ENCODE peak calls at places on chromosomes 16 and 17, in four cellular contexts. One of them, this sample, is unnamed. For H3K4me1, the result is how much of the 10 kb centered on the place peaks cover.

GRCh38 chr17:21146362-21147021 is 19.7 kb downstream of the DHRS7B start:
- DNase-seq in stomach: no peak
- DNase-seq in tibial nerve: no peak
- DNase-seq in CD8-positive, alpha-beta T cell: no peak
- DNase-seq in this sample: no peak

GRCh38 chr16:53090271-53090590 is 35.4 kb downstream of the CHD9 start:
- DNase-seq in stomach: no peak
- DNase-seq in tibial nerve: no peak
- DNase-seq in CD8-positive, alpha-beta T cell: no peak
- DNase-seq in this sample: no peak

GRCh38 chr17:55458977-55459376 is 37.3 kb upstream of the MMD start:
- DNase-seq in stomach: no peak
- DNase-seq in tibial nerve: no peak
- DNase-seq in CD8-positive, alpha-beta T cell: no peak
- DNase-seq in this sample: no peak

GRCh38 chr17:49880291-49881053 is 32.6 kb upstream of the TAC4 start:
- DNase-seq in stomach: peak
- DNase-seq in tibial nerve: peak
- DNase-seq in CD8-positive, alpha-beta T cell: peak
- DNase-seq in this sample: peak

GRCh38 chr17:6461792-6462524 is 17.7 kb downstream of the PIMREG start:
- DNase-seq in stomach: no peak
- DNase-seq in tibial nerve: no peak
- DNase-seq in CD8-positive, alpha-beta T cell: no peak
- DNase-seq in this sample: no peak

GRCh38 chr16:50853329-50853728 is 111.4 kb downstream of the CYLD start:
- DNase-seq in stomach: no peak
- DNase-seq in tibial nerve: no peak
- DNase-seq in CD8-positive, alpha-beta T cell: no peak
- DNase-seq in this sample: no peak

GRCh38 chr16:83989300-83989699 is 21.3 kb downstream of the NECAB2 start:
- DNase-seq in stomach: no peak
- DNase-seq in tibial nerve: no peak
- DNase-seq in CD8-positive, alpha-beta T cell: no peak
- DNase-seq in this sample: no peak

GRCh38 chr17:61338874-61339478 is 60.7 kb upstream of the TBX2 start:
- DNase-seq in stomach: no peak
- DNase-seq in tibial nerve: no peak
- DNase-seq in CD8-positive, alpha-beta T cell: no peak
- DNase-seq in this sample: no peak

GRCh38 chr17:64732336-64733006 is 70.4 kb upstream of the SMURF2 start:
- DNase-seq in stomach: no peak
- DNase-seq in tibial nerve: peak
- DNase-seq in CD8-positive, alpha-beta T cell: no peak
- DNase-seq in this sample: no peak

GRCh38 chr17:13393841-13394710 is 207.7 kb downstream of the HS3ST3A1 start:
- DNase-seq in stomach: no peak
- DNase-seq in tibial nerve: no peak
- DNase-seq in CD8-positive, alpha-beta T cell: no peak
- DNase-seq in this sample: no peak

GRCh38 chr16:29154676-29155121 is 169.8 kb downstream of the LAT start:
- DNase-seq in stomach: no peak
- DNase-seq in tibial nerve: no peak
- DNase-seq in CD8-positive, alpha-beta T cell: no peak
- DNase-seq in this sample: no peak

GRCh38 chr17:57408064-57408811 is 151.9 kb downstream of the MSI2 start:
- DNase-seq in stomach: no peak
- DNase-seq in tibial nerve: no peak
- DNase-seq in CD8-positive, alpha-beta T cell: peak
- DNase-seq in this sample: no peak

GRCh38 chr17:77285594-77286390 is 145.0 kb downstream of the SEC14L1 start:
- DNase-seq in stomach: peak
- DNase-seq in tibial nerve: no peak
- DNase-seq in CD8-positive, alpha-beta T cell: no peak
- DNase-seq in this sample: no peak

GRCh38 chr17:77288115-77288619 is 147.4 kb downstream of the SEC14L1 start:
- DNase-seq in stomach: no peak
- DNase-seq in tibial nerve: no peak
- DNase-seq in CD8-positive, alpha-beta T cell: no peak
- DNase-seq in this sample: no peak

GRCh38 chr17:77287432-77288068 is 146.8 kb downstream of the SEC14L1 start:
- DNase-seq in stomach: peak
- DNase-seq in tibial nerve: no peak
- DNase-seq in CD8-positive, alpha-beta T cell: no peak
- DNase-seq in this sample: no peak

GRCh38 chr17:77286391-77286640 is 145.5 kb downstream of the SEC14L1 start:
- DNase-seq in stomach: no peak
- DNase-seq in tibial nerve: no peak
- DNase-seq in CD8-positive, alpha-beta T cell: no peak
- DNase-seq in this sample: no peak

GRCh38 chr17:77286641-77287431 is 146.1 kb downstream of the SEC14L1 start:
- DNase-seq in stomach: peak
- DNase-seq in tibial nerve: no peak
- DNase-seq in CD8-positive, alpha-beta T cell: no peak
- DNase-seq in this sample: no peak
- H3K4me1 ChIP-seq in stomach: under half
- H3K4me1 ChIP-seq in tibial nerve: under half
- H3K4me1 ChIP-seq in CD8-positive, alpha-beta T cell: under half
- H3K4me1 ChIP-seq in this sample: under half

DNA sequence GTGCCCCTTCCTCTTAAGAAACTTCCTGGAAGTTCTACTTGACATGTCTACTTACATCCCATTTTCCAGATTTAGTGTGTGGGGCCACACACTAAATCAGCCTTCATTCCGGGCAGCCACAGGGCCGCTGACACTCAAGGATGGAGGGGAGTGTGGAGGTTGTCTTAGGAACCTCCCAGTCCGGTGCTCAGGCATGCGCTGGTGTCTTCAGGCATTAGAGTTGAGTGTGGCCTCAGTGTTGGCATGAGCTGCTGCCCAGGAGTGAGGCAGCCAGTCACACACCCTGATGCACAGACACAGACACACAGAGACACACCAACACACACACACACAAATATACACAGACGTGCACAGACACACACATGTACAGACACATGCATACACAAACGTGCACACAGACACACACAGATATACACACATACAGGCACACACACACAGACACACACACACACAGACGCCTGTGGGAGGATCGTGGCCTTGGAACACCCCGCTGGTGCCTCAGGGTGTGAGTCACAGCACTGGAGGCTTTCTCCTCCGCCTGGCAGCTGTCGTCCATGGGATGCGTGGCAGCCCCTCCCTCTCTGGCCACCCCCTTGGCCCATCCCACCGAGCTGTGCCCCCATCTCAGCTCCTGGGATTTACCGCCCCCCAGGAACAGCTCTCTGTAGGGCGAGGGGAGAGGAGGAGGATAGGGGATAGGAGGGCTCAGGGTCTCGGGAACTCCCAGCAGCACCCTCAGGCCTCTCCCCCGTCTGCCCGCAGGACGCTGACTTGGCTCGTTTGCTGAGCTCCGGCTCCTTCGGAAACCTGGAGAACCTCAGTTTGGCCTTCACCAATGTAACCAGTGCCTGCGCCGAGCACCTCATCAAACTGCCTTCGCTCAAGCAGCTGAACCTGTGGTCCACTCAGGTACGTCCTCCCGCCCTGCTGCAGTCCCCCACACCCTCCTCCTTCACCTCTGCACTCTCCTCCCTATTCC is 75.6 kb upstream of the PLCG2 start:
- DNase-seq in stomach: no peak
- DNase-seq in tibial nerve: no peak
- DNase-seq in CD8-positive, alpha-beta T cell: no peak
- DNase-seq in this sample: no peak
- H3K4me3 ChIP-seq in stomach: no peak
- H3K4me3 ChIP-seq in tibial nerve: no peak
- H3K4me3 ChIP-seq in CD8-positive, alpha-beta T cell: no peak
- H3K4me3 ChIP-seq in this sample: no peak

DNA sequence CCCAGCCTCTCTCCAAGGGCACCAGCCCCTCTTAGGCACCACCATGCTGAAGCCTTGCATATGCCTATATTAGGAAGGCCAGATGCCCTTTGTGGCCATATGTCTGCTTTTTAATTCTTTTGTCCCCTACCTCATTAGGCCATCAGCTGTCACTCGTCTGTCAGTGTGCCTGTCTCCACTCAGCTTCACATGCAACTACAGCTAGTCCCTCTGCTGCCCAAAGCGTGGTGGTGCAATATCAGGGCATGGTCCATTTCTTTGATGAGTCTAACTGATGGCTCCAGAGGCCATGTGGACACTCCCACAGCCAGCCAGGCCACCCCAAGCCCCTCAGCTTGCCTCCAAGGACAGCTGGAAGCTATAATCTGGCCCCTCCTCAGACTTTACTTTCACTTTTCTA is 36.3 kb downstream of the MYO18A start:
- DNase-seq in stomach: no peak
- DNase-seq in tibial nerve: no peak
- DNase-seq in CD8-positive, alpha-beta T cell: no peak
- DNase-seq in this sample: no peak
- H3K4me1 ChIP-seq in stomach: under half
- H3K4me1 ChIP-seq in tibial nerve: under half
- H3K4me1 ChIP-seq in CD8-positive, alpha-beta T cell: under half
- H3K4me1 ChIP-seq in this sample: under half

GRCh38 chr16:20879175-20880053 is 20.7 kb downstream of the DCUN1D3 start:
- DNase-seq in stomach: no peak
- DNase-seq in tibial nerve: no peak
- DNase-seq in CD8-positive, alpha-beta T cell: no peak
- DNase-seq in this sample: no peak
- H3K4me3 ChIP-seq in stomach: no peak
- H3K4me3 ChIP-seq in tibial nerve: no peak
- H3K4me3 ChIP-seq in CD8-positive, alpha-beta T cell: no peak
- H3K4me3 ChIP-seq in this sample: no peak

DNA sequence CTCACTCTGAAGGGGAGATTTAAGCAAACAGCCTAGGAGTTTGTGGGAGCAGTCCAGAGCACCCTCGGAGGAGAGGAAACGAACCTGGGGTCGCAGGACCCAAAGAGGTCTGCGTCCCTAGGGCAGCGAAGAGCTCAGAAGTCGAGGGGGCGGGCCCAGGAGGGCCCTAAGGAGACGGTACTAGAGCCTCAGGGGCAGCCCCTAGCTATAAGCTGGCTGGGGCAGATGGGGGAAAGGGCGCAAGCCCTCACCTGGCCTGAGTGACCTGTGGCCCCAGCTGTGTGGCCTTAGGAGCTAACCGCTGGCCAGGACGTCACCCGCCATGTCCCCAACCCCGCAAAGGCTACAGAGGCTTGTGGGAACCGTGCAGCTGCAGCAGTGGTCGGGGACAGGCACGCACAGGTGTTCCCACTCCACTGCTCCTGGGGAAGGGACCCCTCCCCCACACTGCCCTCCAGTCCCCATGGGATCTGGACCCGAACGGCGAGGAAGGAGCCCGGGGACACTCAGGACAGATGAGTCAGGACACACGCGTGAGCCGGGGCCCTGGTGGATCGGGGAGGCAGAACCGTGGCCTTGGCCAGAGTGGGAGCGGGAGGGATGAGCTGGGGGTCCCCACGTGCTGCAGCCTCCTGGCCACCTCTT is 2.0 kb upstream of the CTRB2 start:
- DNase-seq in stomach: no peak
- DNase-seq in tibial nerve: no peak
- DNase-seq in CD8-positive, alpha-beta T cell: no peak
- DNase-seq in this sample: no peak
- H3K4me1 ChIP-seq in stomach: under half
- H3K4me1 ChIP-seq in tibial nerve: under half
- H3K4me1 ChIP-seq in CD8-positive, alpha-beta T cell: under half
- H3K4me1 ChIP-seq in this sample: under half

This sample was measured in effector memory CD4-positive, alpha-beta T cell.